ENCODE peak calls at places on chromosomes 5 and 9, in eight cellular contexts. One of them, this sample, is unnamed.

GRCh38 chr5:14834584-14835540 is 36.7 kb downstream of the ANKH start:
- DNase-seq in H1: no peak
- DNase-seq in PC-3: peak; percentile 81
- DNase-seq in AG09309: no peak
- DNase-seq in osteocyte: no peak
- DNase-seq in IMR-90: no peak
- DNase-seq in psoas muscle: no peak
- DNase-seq in activated CD8-positive, alpha-beta T cell treated with anti-CD3 and anti-CD28 coated beads for 36 hours: no peak
- DNase-seq in this sample: no peak

GRCh38 chr5:167730121-167730520 is 561.3 kb upstream of the WWC1 start:
- DNase-seq in H1: no peak
- DNase-seq in PC-3: peak; percentile 69
- DNase-seq in AG09309: peak; percentile 97
- DNase-seq in osteocyte: no peak
- DNase-seq in IMR-90: peak; percentile 96
- DNase-seq in psoas muscle: no peak
- DNase-seq in activated CD8-positive, alpha-beta T cell treated with anti-CD3 and anti-CD28 coated beads for 36 hours: no peak
- DNase-seq in this sample: peak; percentile 94

GRCh38 chr9:71746023-71746752 is 22.1 kb downstream of the CEMIP2 start:
- DNase-seq in H1: no peak
- DNase-seq in PC-3: no peak
- DNase-seq in AG09309: no peak
- DNase-seq in osteocyte: no peak
- DNase-seq in IMR-90: no peak
- DNase-seq in psoas muscle: no peak
- DNase-seq in activated CD8-positive, alpha-beta T cell treated with anti-CD3 and anti-CD28 coated beads for 36 hours: no peak
- DNase-seq in this sample: no peak

GRCh38 chr5:40679998-40680681 is 425 bp downstream of the PTGER4 start:
- DNase-seq in H1: no peak
- DNase-seq in PC-3: peak; percentile 41
- DNase-seq in AG09309: no peak
- DNase-seq in osteocyte: no peak
- DNase-seq in IMR-90: no peak
- DNase-seq in psoas muscle: no peak
- DNase-seq in activated CD8-positive, alpha-beta T cell treated with anti-CD3 and anti-CD28 coated beads for 36 hours: peak; percentile 56
- DNase-seq in this sample: no peak

GRCh38 chr9:83154087-83154736 is 91.3 kb upstream of the RASEF start:
- DNase-seq in H1: no peak
- DNase-seq in PC-3: peak; percentile 57
- DNase-seq in AG09309: no peak
- DNase-seq in osteocyte: no peak
- DNase-seq in IMR-90: peak; percentile 14
- DNase-seq in psoas muscle: no peak
- DNase-seq in activated CD8-positive, alpha-beta T cell treated with anti-CD3 and anti-CD28 coated beads for 36 hours: no peak
- DNase-seq in this sample: peak; percentile 92

GRCh38 chr5:3489221-3489620 is 106.4 kb upstream of the IRX1 start:
- DNase-seq in H1: no peak
- DNase-seq in PC-3: no peak
- DNase-seq in AG09309: no peak
- DNase-seq in osteocyte: no peak
- DNase-seq in IMR-90: no peak
- DNase-seq in psoas muscle: no peak
- DNase-seq in activated CD8-positive, alpha-beta T cell treated with anti-CD3 and anti-CD28 coated beads for 36 hours: no peak
- DNase-seq in this sample: no peak

GRCh38 chr9:108978121-108978694 is 35.1 kb downstream of the CTNNAL1 start:
- DNase-seq in H1: no peak
- DNase-seq in PC-3: no peak
- DNase-seq in AG09309: no peak
- DNase-seq in osteocyte: no peak
- DNase-seq in IMR-90: no peak
- DNase-seq in psoas muscle: no peak
- DNase-seq in activated CD8-positive, alpha-beta T cell treated with anti-CD3 and anti-CD28 coated beads for 36 hours: no peak
- DNase-seq in this sample: no peak

GRCh38 chr9:113531919-113532808 is 68.6 kb downstream of the RGS3 start:
- DNase-seq in H1: no peak
- DNase-seq in PC-3: no peak
- DNase-seq in AG09309: no peak
- DNase-seq in osteocyte: no peak
- DNase-seq in IMR-90: no peak
- DNase-seq in psoas muscle: no peak
- DNase-seq in activated CD8-positive, alpha-beta T cell treated with anti-CD3 and anti-CD28 coated beads for 36 hours: no peak
- DNase-seq in this sample: no peak

GRCh38 chr9:31671011-31671410 is 713.4 kb upstream of the ACO1 start:
- DNase-seq in H1: no peak
- DNase-seq in PC-3: no peak
- DNase-seq in AG09309: no peak
- DNase-seq in osteocyte: no peak
- DNase-seq in IMR-90: no peak
- DNase-seq in psoas muscle: no peak
- DNase-seq in activated CD8-positive, alpha-beta T cell treated with anti-CD3 and anti-CD28 coated beads for 36 hours: peak; percentile 23
- DNase-seq in this sample: no peak

GRCh38 chr5:147455321-147455720 is 54.5 kb downstream of the DPYSL3 start:
- DNase-seq in H1: no peak
- DNase-seq in PC-3: no peak
- DNase-seq in AG09309: peak; percentile 88
- DNase-seq in osteocyte: no peak
- DNase-seq in IMR-90: peak; percentile 28
- DNase-seq in psoas muscle: no peak
- DNase-seq in activated CD8-positive, alpha-beta T cell treated with anti-CD3 and anti-CD28 coated beads for 36 hours: no peak
- DNase-seq in this sample: peak; percentile 7

GRCh38 chr5:82918311-82919031 is 158.7 kb downstream of the TMEM167A start:
- DNase-seq in H1: no peak
- DNase-seq in PC-3: no peak
- DNase-seq in AG09309: no peak
- DNase-seq in osteocyte: no peak
- DNase-seq in IMR-90: no peak
- DNase-seq in psoas muscle: no peak
- DNase-seq in activated CD8-positive, alpha-beta T cell treated with anti-CD3 and anti-CD28 coated beads for 36 hours: no peak
- DNase-seq in this sample: peak; percentile 50

GRCh38 chr9:4604678-4605095 is 57.4 kb upstream of the PLPP6 start:
- DNase-seq in H1: peak; percentile 81
- DNase-seq in PC-3: peak; percentile 86
- DNase-seq in AG09309: no peak
- DNase-seq in osteocyte: no peak
- DNase-seq in IMR-90: peak; percentile 59
- DNase-seq in psoas muscle: no peak
- DNase-seq in activated CD8-positive, alpha-beta T cell treated with anti-CD3 and anti-CD28 coated beads for 36 hours: peak; percentile 85
- DNase-seq in this sample: peak; percentile 74

GRCh38 chr5:76999451-76999850 is 30.8 kb upstream of the AGGF1 start:
- DNase-seq in H1: no peak
- DNase-seq in PC-3: peak; percentile 38
- DNase-seq in AG09309: peak; percentile 24
- DNase-seq in osteocyte: no peak
- DNase-seq in IMR-90: peak; percentile 76
- DNase-seq in psoas muscle: no peak
- DNase-seq in activated CD8-positive, alpha-beta T cell treated with anti-CD3 and anti-CD28 coated beads for 36 hours: no peak
- DNase-seq in this sample: peak; percentile 89

GRCh38 chr5:179805529-179806249 is 977 bp downstream of the MGAT4B start:
- DNase-seq in H1: no peak
- DNase-seq in PC-3: no peak
- DNase-seq in AG09309: no peak
- DNase-seq in osteocyte: no peak
- DNase-seq in IMR-90: no peak
- DNase-seq in psoas muscle: peak; percentile 54
- DNase-seq in activated CD8-positive, alpha-beta T cell treated with anti-CD3 and anti-CD28 coated beads for 36 hours: peak; percentile 65
- DNase-seq in this sample: no peak

GRCh38 chr5:139795074-139796001 is at the start of gene PSD2:
- DNase-seq in H1: peak; percentile 73
- DNase-seq in PC-3: no peak
- DNase-seq in AG09309: no peak
- DNase-seq in osteocyte: no peak
- DNase-seq in IMR-90: no peak
- DNase-seq in psoas muscle: no peak
- DNase-seq in activated CD8-positive, alpha-beta T cell treated with anti-CD3 and anti-CD28 coated beads for 36 hours: peak; percentile 29
- DNase-seq in this sample: no peak

GRCh38 chr9:136372561-136373299 is 739 bp downstream of the CARD9 start:
- DNase-seq in H1: no peak
- DNase-seq in PC-3: peak; percentile 8
- DNase-seq in AG09309: no peak
- DNase-seq in osteocyte: no peak
- DNase-seq in IMR-90: peak; percentile 86
- DNase-seq in psoas muscle: peak; percentile 72
- DNase-seq in activated CD8-positive, alpha-beta T cell treated with anti-CD3 and anti-CD28 coated beads for 36 hours: peak; percentile 23
- DNase-seq in this sample: peak; percentile 36

DNA sequence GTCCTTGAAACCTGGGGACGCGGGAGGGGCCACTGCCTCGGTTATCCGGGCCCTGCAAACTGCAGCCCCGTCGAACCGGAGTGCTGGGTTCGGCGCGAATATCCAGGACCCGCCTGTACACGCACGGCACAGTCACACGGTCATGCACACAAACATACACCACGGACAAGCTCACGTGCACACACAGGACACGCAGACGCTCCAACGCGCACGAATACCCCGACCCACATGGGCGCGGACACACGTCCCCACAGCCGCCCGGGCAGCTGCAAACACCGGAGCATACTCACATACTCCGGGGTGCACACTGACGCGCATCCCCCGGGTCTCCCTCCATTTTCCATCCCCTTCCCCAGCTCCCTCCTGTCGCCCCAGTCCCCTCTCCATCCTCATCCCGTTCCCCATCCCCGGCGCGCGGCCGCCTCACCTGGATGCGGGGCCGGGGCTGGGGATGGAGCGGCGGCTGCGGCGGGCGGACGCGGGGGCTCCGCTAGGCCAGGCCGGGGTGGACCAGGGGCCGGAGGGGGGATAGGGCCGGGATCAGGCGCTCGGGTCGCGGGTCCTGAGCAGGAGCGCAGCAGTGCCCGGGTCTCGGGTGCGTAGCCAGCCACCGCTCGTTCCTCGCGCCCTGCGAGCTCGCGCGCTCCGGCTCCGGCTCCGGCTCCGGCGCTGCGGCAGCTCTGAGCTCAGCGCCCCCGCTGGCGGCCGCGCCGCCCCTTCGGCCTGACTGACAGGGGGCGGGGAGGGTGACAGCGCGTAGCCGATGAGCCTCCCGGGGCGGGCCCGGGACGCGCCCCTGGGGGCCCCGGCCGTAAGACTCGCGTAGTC is at the start of the genes EIF4E1B and SNCB:
- DNase-seq in H1: peak; percentile 84
- DNase-seq in PC-3: peak; percentile 65
- DNase-seq in AG09309: no peak
- DNase-seq in osteocyte: no peak
- DNase-seq in IMR-90: no peak
- DNase-seq in psoas muscle: no peak
- DNase-seq in activated CD8-positive, alpha-beta T cell treated with anti-CD3 and anti-CD28 coated beads for 36 hours: peak; percentile 76
- DNase-seq in this sample: peak; percentile 28
- TF ChIP-seq CTCF in H1: no peak
- TF ChIP-seq CTCF in PC-3: peak; percentile 14
- TF ChIP-seq CTCF in AG09309: no peak
- TF ChIP-seq CTCF in osteocyte: no peak
- TF ChIP-seq CTCF in IMR-90: no peak
- TF ChIP-seq CTCF in psoas muscle: no peak
- TF ChIP-seq CTCF in activated CD8-positive, alpha-beta T cell treated with anti-CD3 and anti-CD28 coated beads for 36 hours: no peak
- TF ChIP-seq CTCF in this sample: no peak

DNA sequence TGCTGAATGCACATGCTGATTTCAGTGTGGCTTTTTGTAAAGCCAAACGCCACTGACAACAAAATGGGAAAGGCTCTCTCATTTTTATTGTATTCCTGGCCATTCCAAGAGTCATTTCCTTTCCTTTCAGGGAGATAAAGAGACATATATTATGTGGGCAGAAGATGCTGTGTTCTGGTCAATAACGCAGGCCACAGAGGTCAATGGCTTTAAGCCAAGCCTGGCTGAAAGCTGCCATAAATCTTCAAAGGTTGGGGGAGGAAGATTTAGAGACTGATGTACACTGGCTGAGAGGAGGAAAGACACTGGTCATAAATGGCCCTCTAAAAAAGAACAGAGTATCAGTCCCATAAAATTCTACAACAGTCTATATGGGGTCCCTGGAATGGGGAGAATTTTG is 152.0 kb upstream of the SLC24A2 start:
- DNase-seq in H1: no peak
- DNase-seq in PC-3: no peak
- DNase-seq in AG09309: no peak
- DNase-seq in osteocyte: no peak
- DNase-seq in IMR-90: no peak
- DNase-seq in psoas muscle: no peak
- DNase-seq in activated CD8-positive, alpha-beta T cell treated with anti-CD3 and anti-CD28 coated beads for 36 hours: no peak
- DNase-seq in this sample: no peak
- TF ChIP-seq CTCF in H1: no peak
- TF ChIP-seq CTCF in PC-3: no peak
- TF ChIP-seq CTCF in AG09309: no peak
- TF ChIP-seq CTCF in osteocyte: no peak
- TF ChIP-seq CTCF in IMR-90: no peak
- TF ChIP-seq CTCF in psoas muscle: no peak
- TF ChIP-seq CTCF in activated CD8-positive, alpha-beta T cell treated with anti-CD3 and anti-CD28 coated beads for 36 hours: no peak
- TF ChIP-seq CTCF in this sample: no peak

DNA sequence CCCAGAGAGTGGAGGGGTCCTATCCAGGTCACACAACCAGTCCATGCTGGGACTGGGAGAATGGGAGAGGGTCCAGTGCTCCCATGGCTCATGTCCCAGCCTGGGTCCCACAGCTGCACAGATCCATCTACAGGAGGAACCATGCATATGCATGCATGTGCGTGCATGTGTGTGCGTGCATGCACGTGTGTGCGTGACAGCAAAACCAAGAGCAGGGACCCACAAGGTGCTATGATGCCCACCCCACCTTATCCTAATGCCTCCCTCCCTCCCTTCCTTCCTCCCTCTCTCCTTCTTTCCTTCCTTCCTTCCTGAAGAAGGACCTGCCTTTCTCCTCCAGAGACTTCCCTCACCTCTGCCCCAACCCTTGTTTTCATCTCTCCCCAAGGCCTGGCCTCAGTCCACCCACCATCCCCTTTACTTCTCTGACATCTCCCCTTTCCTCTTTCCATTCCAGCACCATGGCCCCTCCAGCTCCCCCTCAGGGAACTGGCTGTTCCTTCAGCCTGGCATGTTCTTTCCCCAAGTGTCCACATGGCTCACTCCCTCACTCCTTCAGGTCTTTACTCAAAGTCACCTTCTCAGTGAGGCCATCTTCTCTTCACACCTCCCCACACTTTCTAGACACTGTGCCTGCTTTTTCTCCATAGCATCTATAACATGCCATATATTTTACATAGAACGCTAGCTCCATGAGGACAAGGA is 21.8 kb downstream of the AQP7 start:
- DNase-seq in H1: no peak
- DNase-seq in PC-3: no peak
- DNase-seq in AG09309: no peak
- DNase-seq in osteocyte: no peak
- DNase-seq in IMR-90: no peak
- DNase-seq in psoas muscle: no peak
- DNase-seq in activated CD8-positive, alpha-beta T cell treated with anti-CD3 and anti-CD28 coated beads for 36 hours: no peak
- DNase-seq in this sample: no peak
- TF ChIP-seq CTCF in H1: no peak
- TF ChIP-seq CTCF in PC-3: no peak
- TF ChIP-seq CTCF in AG09309: no peak
- TF ChIP-seq CTCF in osteocyte: no peak
- TF ChIP-seq CTCF in IMR-90: no peak
- TF ChIP-seq CTCF in psoas muscle: no peak
- TF ChIP-seq CTCF in activated CD8-positive, alpha-beta T cell treated with anti-CD3 and anti-CD28 coated beads for 36 hours: no peak
- TF ChIP-seq CTCF in this sample: no peak

DNA sequence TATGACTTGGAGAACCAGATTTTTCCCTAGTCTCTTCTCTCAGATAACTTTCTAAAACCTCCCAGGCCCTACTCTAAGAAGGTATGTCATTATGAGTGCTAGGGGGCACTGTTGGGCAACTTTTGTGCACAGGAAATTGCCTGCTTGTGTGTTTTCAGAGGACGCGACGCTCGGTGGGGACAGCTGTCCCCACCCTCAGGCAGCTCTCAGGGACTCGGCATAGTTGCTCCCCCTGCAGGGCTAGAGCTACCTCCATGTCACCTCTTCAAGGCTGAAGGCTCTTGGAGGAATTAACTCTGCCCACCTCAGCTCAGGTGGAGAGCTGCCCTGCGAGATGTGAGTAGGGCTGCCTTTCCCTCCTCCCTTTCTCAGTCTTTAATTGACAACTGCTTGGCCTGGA is 10.2 kb upstream of the TIFAB start:
- DNase-seq in H1: peak; percentile 80
- DNase-seq in PC-3: peak; percentile 84
- DNase-seq in AG09309: no peak
- DNase-seq in osteocyte: no peak
- DNase-seq in IMR-90: peak; percentile 42
- DNase-seq in psoas muscle: no peak
- DNase-seq in activated CD8-positive, alpha-beta T cell treated with anti-CD3 and anti-CD28 coated beads for 36 hours: peak; percentile 82
- DNase-seq in this sample: peak; percentile 54
- TF ChIP-seq CTCF in H1: peak; percentile 51
- TF ChIP-seq CTCF in PC-3: peak; percentile 80
- TF ChIP-seq CTCF in AG09309: peak; percentile 52
- TF ChIP-seq CTCF in osteocyte: peak; percentile 54
- TF ChIP-seq CTCF in IMR-90: peak; percentile 51
- TF ChIP-seq CTCF in psoas muscle: peak; percentile 27
- TF ChIP-seq CTCF in activated CD8-positive, alpha-beta T cell treated with anti-CD3 and anti-CD28 coated beads for 36 hours: peak; percentile 37
- TF ChIP-seq CTCF in this sample: peak; percentile 65